ENCODE peak calls at places on chromosomes 12 and 14, in six cellular contexts. One of them, this sample, is unnamed.

GRCh38 chr12:124700810-124701594 is 133.6 kb upstream of the NCOR2 start:
- DNase-seq in NCI-H1417: peak; percentile 17
- DNase-seq in CD8-positive, alpha-beta T cell: no peak
- DNase-seq in NCI-H460: no peak
- DNase-seq in fibroblast of mammary gland: no peak
- DNase-seq in NCI-H446 treated with DMSO at 0.1 percent for 48 hours: no peak
- DNase-seq in this sample: no peak

GRCh38 chr12:57085999-57086950 is 2.6 kb upstream of the NAB2 start:
- DNase-seq in NCI-H1417: no peak
- DNase-seq in CD8-positive, alpha-beta T cell: no peak
- DNase-seq in NCI-H460: no peak
- DNase-seq in fibroblast of mammary gland: peak; percentile 83
- DNase-seq in NCI-H446 treated with DMSO at 0.1 percent for 48 hours: no peak
- DNase-seq in this sample: no peak

GRCh38 chr12:80019691-80020090 is 79.6 kb upstream of the OTOGL start:
- DNase-seq in NCI-H1417: no peak
- DNase-seq in CD8-positive, alpha-beta T cell: no peak
- DNase-seq in NCI-H460: no peak
- DNase-seq in fibroblast of mammary gland: no peak
- DNase-seq in NCI-H446 treated with DMSO at 0.1 percent for 48 hours: no peak
- DNase-seq in this sample: no peak

GRCh38 chr14:24673534-24674203 is 39.7 kb upstream of the GZMB start:
- DNase-seq in NCI-H1417: no peak
- DNase-seq in CD8-positive, alpha-beta T cell: peak; percentile 48
- DNase-seq in NCI-H460: no peak
- DNase-seq in fibroblast of mammary gland: no peak
- DNase-seq in NCI-H446 treated with DMSO at 0.1 percent for 48 hours: no peak
- DNase-seq in this sample: no peak

GRCh38 chr12:31964280-31964679 is 5.1 kb downstream of the RESF1 start:
- DNase-seq in NCI-H1417: no peak
- DNase-seq in CD8-positive, alpha-beta T cell: no peak
- DNase-seq in NCI-H460: no peak
- DNase-seq in fibroblast of mammary gland: no peak
- DNase-seq in NCI-H446 treated with DMSO at 0.1 percent for 48 hours: no peak
- DNase-seq in this sample: no peak

GRCh38 chr12:8687846-8688601 is 9.8 kb upstream of the RIMKLB start:
- DNase-seq in NCI-H1417: peak; percentile 59
- DNase-seq in CD8-positive, alpha-beta T cell: no peak
- DNase-seq in NCI-H460: peak; percentile 43
- DNase-seq in fibroblast of mammary gland: peak; percentile 84
- DNase-seq in NCI-H446 treated with DMSO at 0.1 percent for 48 hours: peak; percentile 77
- DNase-seq in this sample: no peak

GRCh38 chr14:75636100-75636692 is 24.5 kb downstream of the ERG28 start:
- DNase-seq in NCI-H1417: peak; percentile 9
- DNase-seq in CD8-positive, alpha-beta T cell: no peak
- DNase-seq in NCI-H460: no peak
- DNase-seq in fibroblast of mammary gland: peak; percentile 55
- DNase-seq in NCI-H446 treated with DMSO at 0.1 percent for 48 hours: peak; percentile 14
- DNase-seq in this sample: no peak

GRCh38 chr12:62605972-62606371 is 139.3 kb downstream of the MON2 start:
- DNase-seq in NCI-H1417: peak; percentile 80
- DNase-seq in CD8-positive, alpha-beta T cell: no peak
- DNase-seq in NCI-H460: no peak
- DNase-seq in fibroblast of mammary gland: no peak
- DNase-seq in NCI-H446 treated with DMSO at 0.1 percent for 48 hours: no peak
- DNase-seq in this sample: no peak

GRCh38 chr12:132100306-132101065 is 43.6 kb downstream of the DDX51 start:
- DNase-seq in NCI-H1417: no peak
- DNase-seq in CD8-positive, alpha-beta T cell: no peak
- DNase-seq in NCI-H460: no peak
- DNase-seq in fibroblast of mammary gland: no peak
- DNase-seq in NCI-H446 treated with DMSO at 0.1 percent for 48 hours: no peak
- DNase-seq in this sample: no peak

GRCh38 chr14:24944800-24945199 is 105.1 kb downstream of the STXBP6 start:
- DNase-seq in NCI-H1417: no peak
- DNase-seq in CD8-positive, alpha-beta T cell: no peak
- DNase-seq in NCI-H460: no peak
- DNase-seq in fibroblast of mammary gland: no peak
- DNase-seq in NCI-H446 treated with DMSO at 0.1 percent for 48 hours: no peak
- DNase-seq in this sample: no peak

GRCh38 chr12:12716151-12716844 is 870 bp upstream of the CDKN1B start:
- DNase-seq in NCI-H1417: no peak
- DNase-seq in CD8-positive, alpha-beta T cell: no peak
- DNase-seq in NCI-H460: no peak
- DNase-seq in fibroblast of mammary gland: peak; percentile 46
- DNase-seq in NCI-H446 treated with DMSO at 0.1 percent for 48 hours: no peak
- DNase-seq in this sample: no peak

GRCh38 chr12:113194971-113195391 is 9.5 kb downstream of the RITA1 start:
- DNase-seq in NCI-H1417: no peak
- DNase-seq in CD8-positive, alpha-beta T cell: no peak
- DNase-seq in NCI-H460: no peak
- DNase-seq in fibroblast of mammary gland: peak; percentile 74
- DNase-seq in NCI-H446 treated with DMSO at 0.1 percent for 48 hours: no peak
- DNase-seq in this sample: no peak

GRCh38 chr12:1800646-1801284 is 19.6 kb upstream of the LRTM2 start:
- DNase-seq in NCI-H1417: peak; percentile 13
- DNase-seq in CD8-positive, alpha-beta T cell: no peak
- DNase-seq in NCI-H460: no peak
- DNase-seq in fibroblast of mammary gland: peak; percentile 66
- DNase-seq in NCI-H446 treated with DMSO at 0.1 percent for 48 hours: no peak
- DNase-seq in this sample: no peak

GRCh38 chr12:101076940-101077351 is 133.1 kb downstream of the SLC5A8 start:
- DNase-seq in NCI-H1417: no peak
- DNase-seq in CD8-positive, alpha-beta T cell: no peak
- DNase-seq in NCI-H460: no peak
- DNase-seq in fibroblast of mammary gland: peak; percentile 10
- DNase-seq in NCI-H446 treated with DMSO at 0.1 percent for 48 hours: peak; percentile 78
- DNase-seq in this sample: no peak

GRCh38 chr12:108832730-108833354 is 24.5 kb downstream of the SSH1 start:
- DNase-seq in NCI-H1417: no peak
- DNase-seq in CD8-positive, alpha-beta T cell: no peak
- DNase-seq in NCI-H460: no peak
- DNase-seq in fibroblast of mammary gland: peak; percentile 87
- DNase-seq in NCI-H446 treated with DMSO at 0.1 percent for 48 hours: no peak
- DNase-seq in this sample: no peak

GRCh38 chr12:66187822-66188221 is 1.2 kb upstream of the IRAK3 start:
- DNase-seq in NCI-H1417: no peak
- DNase-seq in CD8-positive, alpha-beta T cell: no peak
- DNase-seq in NCI-H460: no peak
- DNase-seq in fibroblast of mammary gland: no peak
- DNase-seq in NCI-H446 treated with DMSO at 0.1 percent for 48 hours: no peak
- DNase-seq in this sample: no peak

GRCh38 chr12:90959538-90960139 is 4.7 kb upstream of the CCER1 start:
- DNase-seq in NCI-H1417: peak; percentile 66
- DNase-seq in CD8-positive, alpha-beta T cell: no peak
- DNase-seq in NCI-H460: peak; percentile 48
- DNase-seq in fibroblast of mammary gland: peak; percentile 62
- DNase-seq in NCI-H446 treated with DMSO at 0.1 percent for 48 hours: peak; percentile 37
- DNase-seq in this sample: no peak

GRCh38 chr14:61585598-61586538 is 109.4 kb upstream of the HIF1A start:
- DNase-seq in NCI-H1417: no peak
- DNase-seq in CD8-positive, alpha-beta T cell: no peak
- DNase-seq in NCI-H460: no peak
- DNase-seq in fibroblast of mammary gland: peak; percentile 88
- DNase-seq in NCI-H446 treated with DMSO at 0.1 percent for 48 hours: peak; percentile 20
- DNase-seq in this sample: no peak

GRCh38 chr12:116894913-116895312 is 13.7 kb upstream of the HRK start:
- DNase-seq in NCI-H1417: no peak
- DNase-seq in CD8-positive, alpha-beta T cell: no peak
- DNase-seq in NCI-H460: no peak
- DNase-seq in fibroblast of mammary gland: no peak
- DNase-seq in NCI-H446 treated with DMSO at 0.1 percent for 48 hours: no peak
- DNase-seq in this sample: no peak

GRCh38 chr12:51442324-51442723 is 17.7 kb downstream of the SLC4A8 start:
- DNase-seq in NCI-H1417: no peak
- DNase-seq in CD8-positive, alpha-beta T cell: no peak
- DNase-seq in NCI-H460: no peak
- DNase-seq in fibroblast of mammary gland: peak; percentile 76
- DNase-seq in NCI-H446 treated with DMSO at 0.1 percent for 48 hours: no peak
- DNase-seq in this sample: no peak

GRCh38 chr14:90812109-90812508 is 4.1 kb downstream of the TTC7B start:
- DNase-seq in NCI-H1417: no peak
- DNase-seq in CD8-positive, alpha-beta T cell: no peak
- DNase-seq in NCI-H460: no peak
- DNase-seq in fibroblast of mammary gland: no peak
- DNase-seq in NCI-H446 treated with DMSO at 0.1 percent for 48 hours: no peak
- DNase-seq in this sample: no peak

GRCh38 chr12:81759215-81759991 is at the start of gene PPFIA2:
- DNase-seq in NCI-H1417: peak; percentile 43
- DNase-seq in CD8-positive, alpha-beta T cell: no peak
- DNase-seq in NCI-H460: no peak
- DNase-seq in fibroblast of mammary gland: peak; percentile 58
- DNase-seq in NCI-H446 treated with DMSO at 0.1 percent for 48 hours: peak; percentile 66
- DNase-seq in this sample: no peak

GRCh38 chr12:132236930-132237771 is 92.2 kb downstream of the GALNT9 start:
- DNase-seq in NCI-H1417: no peak
- DNase-seq in CD8-positive, alpha-beta T cell: no peak
- DNase-seq in NCI-H460: no peak
- DNase-seq in fibroblast of mammary gland: no peak
- DNase-seq in NCI-H446 treated with DMSO at 0.1 percent for 48 hours: no peak
- DNase-seq in this sample: no peak

GRCh38 chr12:76080729-76081415 is 3.6 kb downstream of the NAP1L1 start:
- DNase-seq in NCI-H1417: peak; percentile 68
- DNase-seq in CD8-positive, alpha-beta T cell: no peak
- DNase-seq in NCI-H460: no peak
- DNase-seq in fibroblast of mammary gland: no peak
- DNase-seq in NCI-H446 treated with DMSO at 0.1 percent for 48 hours: no peak
- DNase-seq in this sample: no peak

GRCh38 chr14:59422069-59422881 is 42.9 kb downstream of the GPR135 start:
- DNase-seq in NCI-H1417: no peak
- DNase-seq in CD8-positive, alpha-beta T cell: no peak
- DNase-seq in NCI-H460: no peak
- DNase-seq in fibroblast of mammary gland: peak; percentile 69
- DNase-seq in NCI-H446 treated with DMSO at 0.1 percent for 48 hours: no peak
- DNase-seq in this sample: no peak